ENCODE peak calls at places on chromosomes 2 and 18, in six cellular contexts. T is tibial artery, H is progenitor cell of endocrine pancreas, U is AG09319, Z is breast epithelium, F is cardiac muscle cell. G is an unnamed sample.

GRCh38 chr2:42953216-42953615 is 160.8 kb upstream of the HAAO start:
- DNase-seq in F (no peak), H (no peak), T (no peak), U (no peak), Z (no peak), G (no peak)

GRCh38 chr2:144198116-144198515 is 321.8 kb downstream of the ZEB2 start:
- DNase-seq in F (no peak), U (no peak), T (no peak), Z (no peak), H (no peak), G (no peak)

GRCh38 chr18:56545539-56545938 is 92.9 kb downstream of the TXNL1 start:
- DNase-seq in U (no peak), H (no peak), F (no peak), Z (no peak), T (no peak), G (no peak)

GRCh38 chr2:15643791-15644588 is 52.3 kb downstream of the DDX1 start:
- DNase-seq in T (no peak), H (no peak), Z (no peak), F (no peak), U (no peak), G (no peak)

GRCh38 chr2:218257390-218257981 is 3.3 kb upstream of the GPBAR1 start:
- DNase-seq in Z (no peak), T (no peak), U (no peak), F (no peak), H (no peak), G (peak; percentile 67)

GRCh38 chr18:35296079-35296478 is 6.0 kb upstream of the ZSCAN30 start:
- DNase-seq in Z (no peak), U (no peak), H (no peak), T (no peak), F (no peak), G (no peak)

GRCh38 chr2:230319211-230319862 is 7.7 kb upstream of the SP140L start:
- DNase-seq in U (no peak), F (no peak), T (no peak), Z (no peak), H (no peak), G (no peak)

GRCh38 chr18:9792565-9793226 is 84.6 kb downstream of the RAB31 start:
- DNase-seq in U (no peak), Z (no peak), F (no peak), T (no peak), H (no peak), G (no peak)

GRCh38 chr18:22828171-22828570 is 105.0 kb upstream of the RBBP8 start:
- DNase-seq in T (no peak), F (no peak), Z (no peak), H (no peak), U (no peak), G (no peak)

GRCh38 chr2:212157011-212157410 is 381.6 kb downstream of the ERBB4 start:
- DNase-seq in U (no peak), H (no peak), Z (no peak), T (no peak), F (no peak), G (no peak)

GRCh38 chr2:80078290-80079036 is 226.1 kb downstream of the LRRTM1 start:
- DNase-seq in U (no peak), F (no peak), Z (no peak), H (no peak), T (no peak), G (no peak)

GRCh38 chr18:22169011-22169888 is at the start of gene GATA6:
- DNase-seq in H (peak; percentile 77), U (peak; percentile 76), T (peak; percentile 96), Z (peak; percentile 55), F (peak; percentile 96), G (no peak)

GRCh38 chr2:64652231-64653173 is 1.2 kb downstream of the SERTAD2 start:
- DNase-seq in H (no peak), U (no peak), T (peak; percentile 51), Z (no peak), F (peak; percentile 79), G (no peak)

GRCh38 chr2:190970872-190971506 is 43.0 kb downstream of the STAT1 start:
- DNase-seq in F (no peak), U (no peak), T (no peak), H (no peak), Z (no peak), G (no peak)

GRCh38 chr2:240205348-240205747 is 64.9 kb upstream of the OTOS start:
- DNase-seq in Z (no peak), U (no peak), T (no peak), H (no peak), F (no peak), G (no peak)

GRCh38 chr2:135152361-135152760 is 100.3 kb downstream of the RAB3GAP1 start:
- DNase-seq in H (no peak), F (no peak), T (no peak), U (no peak), Z (no peak), G (no peak)

GRCh38 chr2:145685323-145686050 is 1165.6 kb upstream of the ZEB2 start:
- DNase-seq in F (no peak), H (no peak), U (no peak), T (no peak), Z (no peak), G (no peak)

GRCh38 chr2:3377279-3377611 is 373 bp downstream of the EIPR1 start:
- DNase-seq in F (no peak), Z (no peak), T (no peak), U (no peak), H (no peak), G (no peak)

GRCh38 chr18:56652802-56653201 is 1.6 kb downstream of the WDR7 start:
- DNase-seq in Z (no peak), T (no peak), U (no peak), F (no peak), H (no peak), G (no peak)

GRCh38 chr2:127034056-127034455 is 72.9 kb downstream of the BIN1 start:
- DNase-seq in T (no peak), H (no peak), F (no peak), U (no peak), Z (no peak), G (no peak)

GRCh38 chr2:220394433-220394832 is 767.0 kb downstream of the SLC4A3 start:
- DNase-seq in F (peak; percentile 43), H (no peak), Z (no peak), T (peak; percentile 23), U (no peak), G (no peak)

GRCh38 chr2:24597181-24597870 is 106.3 kb downstream of the NCOA1 start:
- DNase-seq in F (no peak), H (no peak), Z (no peak), T (no peak), U (no peak), G (no peak)

GRCh38 chr2:240395896-240396622 is 39.4 kb upstream of the GPC1 start:
- DNase-seq in Z (no peak), T (peak; percentile 11), F (no peak), H (no peak), U (no peak), G (no peak)

GRCh38 chr18:49846263-49846662 is 32.9 kb upstream of the ACAA2 start:
- DNase-seq in U (peak; percentile 20), Z (no peak), F (no peak), T (no peak), H (no peak), G (no peak)

GRCh38 chr18:39604836-39605235 is 2039.2 kb upstream of the CELF4 start:
- DNase-seq in H (no peak), Z (no peak), U (no peak), F (no peak), T (no peak), G (no peak)

GRCh38 chr2:235021752-235022151 is 69.9 kb downstream of the SH3BP4 start:
- DNase-seq in F (no peak), H (no peak), U (peak; percentile 15), Z (no peak), T (no peak), G (no peak)

GRCh38 chr2:218357194-218358177 is 829 bp downstream of the CATIP start:
- DNase-seq in T (no peak), Z (no peak), U (no peak), H (no peak), F (no peak), G (no peak)

GRCh38 chr18:34871435-34871834 is 161.3 kb downstream of the DTNA start:
- DNase-seq in U (no peak), Z (no peak), F (no peak), H (no peak), T (no peak), G (no peak)

GRCh38 chr2:62461707-62462106 is 44.3 kb downstream of the TMEM17 start:
- DNase-seq in T (no peak), U (no peak), F (no peak), Z (no peak), H (no peak), G (no peak)

DNA sequence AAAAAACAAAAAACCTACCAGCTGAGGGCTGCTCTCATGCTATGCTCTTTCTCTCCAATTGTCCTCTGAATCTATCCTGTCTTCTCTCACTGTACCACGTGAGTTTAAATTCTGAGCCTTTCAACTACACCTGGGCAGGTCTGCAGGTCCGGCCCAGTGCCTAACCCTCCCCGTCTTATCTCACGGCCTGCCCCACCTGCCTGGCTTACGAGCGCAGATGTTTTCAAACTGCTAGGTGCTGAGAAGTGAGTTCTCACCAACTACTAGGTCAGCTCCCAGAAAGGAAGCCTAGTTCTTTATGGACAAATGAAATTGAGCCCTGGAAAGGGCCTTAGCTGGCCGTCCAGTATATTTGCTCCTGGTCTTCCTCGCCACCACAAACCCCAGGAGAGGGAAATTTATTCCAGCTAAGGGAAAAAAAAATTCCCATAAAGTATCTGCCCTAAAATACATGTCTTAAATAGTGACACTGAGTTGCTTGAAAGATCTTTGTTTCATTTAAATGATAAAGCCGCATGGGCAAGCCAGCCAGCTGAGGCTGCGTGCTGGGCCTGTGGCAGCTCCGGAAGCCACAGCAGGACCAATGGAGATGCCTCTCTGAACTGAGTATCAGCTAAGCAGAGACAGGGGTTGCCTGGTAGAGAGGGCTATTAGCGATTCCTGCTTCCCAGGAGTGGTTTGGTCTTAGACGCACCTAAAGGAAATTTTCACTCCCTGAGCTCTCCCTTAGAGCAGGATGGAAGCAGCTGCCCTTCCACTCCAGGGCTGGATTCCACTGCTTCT is 92.5 kb upstream of the NCK2 start:
- DNase-seq in H (no peak), U (no peak), Z (no peak), F (no peak), T (no peak), G (no peak)
- TF ChIP-seq CTCF in H (no peak), U (no peak), Z (no peak), F (no peak), T (no peak), G (no peak)

GRCh38 chr2:36035137-36035536 is 320.4 kb upstream of the CRIM1 start:
- DNase-seq in Z (no peak), F (no peak), T (no peak), H (no peak), U (no peak), G (no peak)
- TF ChIP-seq CTCF in Z (no peak), F (no peak), T (no peak), H (no peak), U (no peak), G (no peak)

DNA sequence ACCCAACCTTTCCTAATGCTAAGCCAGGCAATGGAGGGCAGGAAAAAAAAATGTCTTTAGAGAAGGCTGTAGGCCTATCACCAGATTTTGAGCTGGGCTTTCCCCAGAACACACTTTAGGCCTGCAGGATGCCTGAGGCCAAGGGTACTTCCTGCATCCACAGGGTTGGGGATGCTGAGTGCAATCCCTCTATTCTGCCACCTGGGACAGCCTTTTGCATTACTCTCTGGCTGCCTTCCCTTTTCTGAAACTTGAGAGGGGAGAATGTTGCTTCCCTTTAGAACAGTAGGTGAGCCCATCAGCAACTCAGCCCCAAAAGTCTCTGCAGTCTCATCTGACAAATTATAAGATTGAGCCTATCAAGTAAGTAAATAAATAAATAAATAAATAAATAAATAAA is 195.2 kb downstream of the SLC8A1 start:
- DNase-seq in F (no peak), U (no peak), Z (no peak), T (no peak), H (no peak), G (no peak)
- TF ChIP-seq CTCF in F (peak; percentile 31), U (no peak), Z (no peak), T (no peak), H (peak; percentile 46), G (no peak)

GRCh38 chr2:159968282-159968900 is 94.0 kb downstream of the PLA2R1 start:
- DNase-seq in F (peak; percentile 64), U (no peak), T (no peak), Z (no peak), H (peak; percentile 10), G (no peak)
- TF ChIP-seq CTCF in F (peak; percentile 66), U (peak; percentile 65), T (peak; percentile 60), Z (peak; percentile 16), H (peak; percentile 76), G (no peak)